ENCODE peak calls at places on chromosome 10, in four cellular contexts. U is body of pancreas, E is dorsolateral prefrontal cortex, R is AG10803. X is an unnamed sample.

GRCh38 chr10:82982110-82982608 is 1107.2 kb downstream of the NRG3 start:
- DNase-seq in U (no peak), E (no peak), R (peak; percentile 94), X (peak; percentile 86)

GRCh38 chr10:86658261-86658741 is 4.0 kb downstream of the OPN4 start:
- DNase-seq in U (no peak), E (peak; percentile 26), R (no peak), X (no peak)

GRCh38 chr10:61024801-61025201 is 80.8 kb upstream of the RHOBTB1 start:
- DNase-seq in U (no peak), E (no peak), R (peak; percentile 5), X (no peak)

GRCh38 chr10:29841724-29842649 is 207.2 kb upstream of the SVIL start:
- DNase-seq in U (peak; percentile 59), E (no peak), R (peak; percentile 56), X (peak; percentile 63)

GRCh38 chr10:46541017-46541661 is 15.3 kb downstream of the GPRIN2 start:
- DNase-seq in U (peak; percentile 59), E (peak; percentile 35), R (peak; percentile 13), X (no peak)

GRCh38 chr10:14683246-14683645 is 91.5 kb downstream of the FAM107B start:
- DNase-seq in U (no peak), E (no peak), R (no peak), X (no peak)

GRCh38 chr10:110610308-110610774 is 33.8 kb upstream of the RBM20 start:
- DNase-seq in U (peak; percentile 51), E (no peak), R (peak; percentile 44), X (no peak)

GRCh38 chr10:16816142-16816541 is 1.1 kb downstream of the RSU1 start:
- DNase-seq in U (peak; percentile 48), E (no peak), R (no peak), X (no peak)

GRCh38 chr10:29600821-29601220 is 34.0 kb downstream of the SVIL start:
- DNase-seq in U (no peak), E (no peak), R (peak; percentile 21), X (no peak)

GRCh38 chr10:35203744-35204143 is 77.1 kb downstream of the CREM start:
- DNase-seq in U (no peak), E (no peak), R (no peak), X (no peak)

GRCh38 chr10:115001506-115002381 is 63.7 kb downstream of the TRUB1 start:
- DNase-seq in U (peak; percentile 19), E (no peak), R (peak; percentile 13), X (no peak)

GRCh38 chr10:27252267-27253000 is 11.8 kb upstream of the ACBD5 start:
- DNase-seq in U (peak; percentile 76), E (no peak), R (peak; percentile 65), X (no peak)

GRCh38 chr10:21889477-21890275 is 113.9 kb downstream of the DNAJC1 start:
- DNase-seq in U (no peak), E (no peak), R (no peak), X (no peak)

GRCh38 chr10:125155101-125155500 is 5.3 kb downstream of the CTBP2 start:
- DNase-seq in U (no peak), E (no peak), R (peak; percentile 44), X (no peak)

GRCh38 chr10:22791655-22792054 is 77.3 kb upstream of the PIP4K2A start:
- DNase-seq in U (no peak), E (no peak), R (no peak), X (no peak)

GRCh38 chr10:17075510-17075909 is 54.1 kb downstream of the CUBN start:
- DNase-seq in U (no peak), E (no peak), R (peak; percentile 96), X (peak; percentile 89)

GRCh38 chr10:104255244-104255981 is 721 bp downstream of the GSTO1 start:
- DNase-seq in U (no peak), E (no peak), R (peak; percentile 83), X (no peak)

GRCh38 chr10:72688208-72688651 is 3.7 kb upstream of the MCU start:
- DNase-seq in U (no peak), E (no peak), R (peak; percentile 70), X (peak; percentile 77)

GRCh38 chr10:100790761-100791208 is 45.4 kb downstream of the PAX2 start:
- DNase-seq in U (no peak), E (no peak), R (no peak), X (no peak)

GRCh38 chr10:99993994-99994689 is 15.6 kb downstream of the DNMBP start:
- DNase-seq in U (no peak), E (no peak), R (peak; percentile 89), X (peak; percentile 80)

GRCh38 chr10:125257521-125258105 is 97.2 kb upstream of the CTBP2 start:
- DNase-seq in U (no peak), E (no peak), R (no peak), X (no peak)

GRCh38 chr10:103612462-103613365 is 119.2 kb downstream of the NEURL1 start:
- DNase-seq in U (no peak), E (peak; percentile 72), R (peak; percentile 75), X (no peak)

GRCh38 chr10:45425628-45426563 is 51.9 kb downstream of the ALOX5 start:
- DNase-seq in U (peak; percentile 72), E (no peak), R (no peak), X (no peak)

GRCh38 chr10:25974897-25975459 is 40.9 kb downstream of the MYO3A start:
- DNase-seq in U (no peak), E (no peak), R (no peak), X (no peak)

GRCh38 chr10:104123397-104123796 is 1.4 kb downstream of the SFR1 start:
- DNase-seq in U (no peak), E (no peak), R (peak; percentile 24), X (no peak)

GRCh38 chr10:124151466-124152095 is 58.2 kb upstream of the CHST15 start:
- DNase-seq in U (no peak), E (no peak), R (no peak), X (no peak)

GRCh38 chr10:4307784-4308364 is 518.1 kb upstream of the AKR1E2 start:
- DNase-seq in U (no peak), E (no peak), R (no peak), X (no peak)

GRCh38 chr10:132444877-132445351 is 47.9 kb downstream of the PWWP2B start:
- DNase-seq in U (no peak), E (no peak), R (no peak), X (no peak)

GRCh38 chr10:132441818-132442217 is 44.8 kb downstream of the PWWP2B start:
- DNase-seq in U (no peak), E (no peak), R (no peak), X (no peak)

GRCh38 chr10:132443998-132444876 is 47.2 kb downstream of the PWWP2B start:
- DNase-seq in U (no peak), E (no peak), R (no peak), X (no peak)

GRCh38 chr10:132442636-132443035 is 45.6 kb downstream of the PWWP2B start:
- DNase-seq in U (no peak), E (no peak), R (no peak), X (no peak)

DNA sequence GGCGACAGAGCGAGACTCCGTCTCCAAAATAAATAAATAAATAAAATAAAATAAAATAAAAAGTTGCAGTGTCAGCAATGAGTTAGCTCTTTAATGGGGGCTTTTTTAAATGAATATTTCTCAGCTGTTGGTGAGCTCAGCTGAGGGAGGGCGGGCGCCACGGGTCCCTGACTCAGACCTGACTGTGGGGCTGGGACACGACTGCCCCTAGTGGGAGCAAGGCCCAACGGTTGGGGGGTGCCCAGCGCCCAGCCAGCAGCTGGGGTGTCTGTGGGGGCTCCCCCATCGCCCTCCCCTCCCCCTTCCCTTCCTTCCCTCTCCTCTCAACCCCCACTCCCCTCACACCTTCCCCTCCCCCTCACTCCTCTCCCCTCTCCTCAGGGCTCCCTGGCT is 46.6 kb downstream of the PWWP2B start:
- DNase-seq in U (no peak), E (no peak), R (peak; percentile 23), X (no peak)
- TF ChIP-seq CTCF in U (peak; percentile 19), E (peak; percentile 23), R (peak; percentile 53), X (peak; percentile 44)

GRCh38 chr10:8037199-8037801 is 17.2 kb upstream of the GATA3 start:
- DNase-seq in U (no peak), E (no peak), R (no peak), X (no peak)

GRCh38 chr10:8033812-8034665 is 20.4 kb upstream of the GATA3 start:
- DNase-seq in U (no peak), E (no peak), R (no peak), X (no peak)

GRCh38 chr10:8035641-8036520 is 18.6 kb upstream of the GATA3 start:
- DNase-seq in U (no peak), E (no peak), R (no peak), X (no peak)

GRCh38 chr10:8036521-8037198 is 17.8 kb upstream of the GATA3 start:
- DNase-seq in U (no peak), E (no peak), R (no peak), X (no peak)

DNA sequence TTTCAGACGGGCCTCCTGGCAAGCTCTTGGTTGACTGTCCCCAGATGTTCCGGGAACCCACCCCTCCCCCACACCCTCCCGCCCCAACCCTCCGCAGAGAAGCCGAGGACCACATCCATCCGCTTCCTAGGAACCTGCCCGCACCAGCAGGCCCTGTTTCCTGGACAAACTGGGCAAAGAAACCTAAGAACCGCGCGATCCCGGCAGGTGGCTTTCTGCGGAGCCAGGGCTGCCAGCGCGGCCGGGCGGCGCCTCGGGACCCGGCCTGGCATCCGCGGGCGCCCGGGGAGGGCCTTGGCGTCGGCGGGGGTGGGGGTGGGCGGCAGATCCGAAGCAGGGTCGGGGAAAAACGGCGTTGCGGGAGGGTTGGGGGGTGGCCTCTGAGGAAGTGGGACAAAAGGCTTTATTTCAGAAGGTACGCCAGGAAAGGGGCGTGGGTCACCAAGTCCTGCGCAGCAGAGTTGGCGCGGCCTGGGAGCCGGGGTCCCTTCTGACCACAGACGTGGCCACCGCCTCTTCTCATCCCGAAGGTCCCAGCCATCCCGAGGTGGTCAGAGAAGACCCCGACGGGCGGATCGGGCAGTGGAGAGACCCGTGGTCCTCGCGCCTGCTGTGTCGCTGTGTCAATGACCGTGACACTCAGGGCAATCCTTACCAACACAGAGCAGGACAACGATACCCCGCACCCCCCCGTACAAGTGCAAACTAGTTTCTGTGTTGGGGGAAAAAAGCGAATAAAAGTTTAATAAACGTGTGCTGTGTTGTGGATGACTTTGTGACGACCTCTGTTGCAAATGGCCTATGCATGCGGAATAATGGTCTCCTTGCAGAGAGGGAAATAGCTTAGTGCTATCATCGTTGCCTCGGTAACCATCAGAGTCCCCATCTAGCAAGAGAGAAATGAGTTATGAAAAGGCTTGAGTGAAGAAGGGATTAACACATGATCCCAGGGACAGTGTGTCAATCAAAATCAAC is 19.5 kb upstream of the GATA3 start:
- DNase-seq in U (no peak), E (no peak), R (no peak), X (no peak)
- H3K4me3 ChIP-seq in U (no peak overlapping the region), E (no peak overlapping the region), R (no peak overlapping the region), X (no peak overlapping the region)

GRCh38 chr10:8473205-8473604 is 418.7 kb downstream of the GATA3 start:
- DNase-seq in U (no peak), E (no peak), R (no peak), X (no peak)
- TF ChIP-seq CTCF in U (no peak), E (no peak), R (no peak), X (no peak)

DNA sequence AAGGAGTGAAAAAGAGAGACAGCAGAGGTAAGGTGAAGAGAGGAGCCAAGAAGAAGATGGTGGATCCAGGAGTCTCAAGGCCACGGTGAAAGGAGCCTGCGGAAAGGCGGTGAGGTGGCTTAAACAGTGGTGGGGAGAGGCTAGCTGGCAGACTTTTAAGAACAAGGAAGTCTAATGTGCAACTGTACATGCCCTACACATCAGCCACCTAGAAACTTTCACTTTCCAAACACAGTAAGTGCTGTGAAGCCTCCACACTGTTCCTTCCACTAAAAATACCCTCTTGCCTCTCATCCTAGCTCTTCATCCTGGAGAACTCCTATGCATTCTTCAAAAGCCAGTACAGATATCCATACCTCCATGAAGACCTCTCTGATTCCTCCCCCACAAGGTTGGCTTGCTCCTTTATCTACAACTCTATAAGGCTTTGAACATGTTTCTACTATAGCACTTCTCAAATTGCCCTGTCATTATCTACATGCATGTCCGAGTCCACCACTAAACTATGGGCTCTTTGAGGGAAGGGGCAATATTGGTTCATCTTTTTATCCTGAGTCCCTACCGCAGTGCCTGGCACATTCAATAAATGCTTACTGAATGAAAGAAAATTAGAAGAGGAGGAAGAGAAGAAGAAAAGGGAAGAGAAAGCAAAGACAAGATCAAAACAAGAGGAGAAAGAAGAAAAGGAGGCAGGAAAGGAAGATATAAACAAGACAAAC is 54.3 kb downstream of the DNAJC12 start:
- DNase-seq in U (no peak), E (no peak), R (no peak), X (no peak)
- H3K4me3 ChIP-seq in U (no peak overlapping the region), E (no peak overlapping the region), R (no peak overlapping the region), X (no peak overlapping the region)